ENCODE peak calls at places on chromosome 13, in nine cellular contexts. A is fibroblast of lung, I is AG10803, N is right lobe of liver, T is lung, Y is left lung, W is bronchial epithelial cell, D is cardiac fibroblast, V is PC-3. H is an unnamed sample.

GRCh38 chr13:90185734-90186133 is 1161.8 kb upstream of the MIR17HG start:
- DNase-seq in D (no peak), A (no peak), V (peak; percentile 41), N (no peak), Y (no peak), W (peak; percentile 59), T (no peak), I (no peak), H (no peak)

GRCh38 chr13:108070925-108071324 is 144.4 kb downstream of the LIG4 start:
- DNase-seq in T (no peak), W (no peak), N (no peak), I (no peak), A (no peak), V (no peak), Y (no peak), D (no peak), H (no peak)

GRCh38 chr13:67549331-67549730 is 319.2 kb upstream of the PCDH9 start:
- DNase-seq in T (no peak), V (peak; percentile 50), A (peak; percentile 99), D (peak; percentile 23), N (no peak), I (peak; percentile 23), Y (no peak), W (peak; percentile 3), H (no peak)

GRCh38 chr13:73717632-73718031 is 416.6 kb downstream of the KLF12 start:
- DNase-seq in I (no peak), A (peak; percentile 81), N (no peak), D (peak; percentile 27), Y (no peak), W (peak; percentile 73), T (no peak), V (peak; percentile 45), H (no peak)

GRCh38 chr13:28423010-28423409 is 71.9 kb downstream of the FLT1 start:
- DNase-seq in V (no peak), A (no peak), N (peak; percentile 54), T (peak; percentile 47), D (no peak), W (no peak), I (no peak), Y (peak; percentile 79), H (no peak)

GRCh38 chr13:100513987-100514670 is 74.5 kb downstream of the GGACT start:
- DNase-seq in I (peak; percentile 46), T (no peak), D (peak; percentile 38), A (peak; percentile 27), W (no peak), Y (no peak), N (no peak), V (peak; percentile 9), H (no peak)

GRCh38 chr13:38176664-38177063 is 173.0 kb upstream of the UFM1 start:
- DNase-seq in I (no peak), D (no peak), Y (no peak), A (no peak), N (no peak), W (no peak), T (no peak), V (no peak), H (no peak)

GRCh38 chr13:45362939-45363338 is 22.0 kb upstream of the TPT1 start:
- DNase-seq in T (no peak), I (no peak), N (no peak), D (no peak), V (no peak), Y (no peak), W (no peak), A (no peak), H (no peak)

GRCh38 chr13:26445092-26445491 is 112.4 kb upstream of the WASF3 start:
- DNase-seq in Y (no peak), V (no peak), A (no peak), D (no peak), T (no peak), N (no peak), W (no peak), I (no peak), H (no peak)

GRCh38 chr13:105219636-105220035 is 1315.8 kb downstream of the EFNB2 start:
- DNase-seq in A (peak; percentile 58), Y (no peak), V (no peak), T (no peak), N (no peak), W (peak; percentile 10), I (no peak), D (no peak), H (no peak)

GRCh38 chr13:35146686-35147085 is 204.6 kb downstream of the NBEA start:
- DNase-seq in T (no peak), V (no peak), Y (no peak), A (peak; percentile 59), I (no peak), N (no peak), D (no peak), W (no peak), H (no peak)

GRCh38 chr13:112688560-112689497 is 1.0 kb upstream of the ATP11A start:
- DNase-seq in D (no peak), A (no peak), T (peak; percentile 90), W (no peak), N (no peak), V (no peak), I (peak; percentile 4), Y (peak; percentile 80), H (peak; percentile 49)

DNA sequence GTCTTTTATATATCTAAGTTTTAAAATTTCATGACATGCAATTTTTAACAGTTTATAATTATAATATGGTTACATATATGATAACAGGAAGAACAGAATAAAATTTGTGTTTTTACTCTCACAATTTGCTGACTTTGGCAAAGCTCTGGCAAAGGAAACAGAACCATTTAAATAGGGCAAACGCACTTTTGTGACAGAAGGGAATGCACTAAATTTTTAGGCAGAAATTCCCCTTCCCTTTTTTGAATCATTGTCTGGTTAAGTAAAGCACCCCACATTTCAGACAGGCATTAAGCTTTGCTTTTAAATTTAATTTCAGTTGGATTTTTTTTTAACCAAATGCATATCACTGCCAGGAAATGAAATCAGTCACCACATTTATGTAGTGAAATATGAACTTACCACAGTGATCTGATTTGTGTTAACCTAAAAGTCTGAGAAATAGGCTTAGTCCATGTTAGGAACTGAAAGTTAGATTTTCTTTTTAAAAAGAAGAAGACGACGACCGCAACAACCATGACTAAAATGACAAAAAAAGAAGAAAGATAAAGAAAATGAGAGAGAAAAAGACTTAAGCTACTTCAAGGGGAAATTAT is 10.8 kb downstream of the GPR183 start:
- DNase-seq in Y (no peak), I (no peak), N (no peak), A (peak; percentile 31), T (no peak), D (no peak), W (no peak), V (no peak), H (no peak)
- TF ChIP-seq CTCF in Y (no peak), I (no peak), N (no peak), A (no peak), T (no peak), D (no peak), W (no peak), V (no peak), H (no peak)

DNA sequence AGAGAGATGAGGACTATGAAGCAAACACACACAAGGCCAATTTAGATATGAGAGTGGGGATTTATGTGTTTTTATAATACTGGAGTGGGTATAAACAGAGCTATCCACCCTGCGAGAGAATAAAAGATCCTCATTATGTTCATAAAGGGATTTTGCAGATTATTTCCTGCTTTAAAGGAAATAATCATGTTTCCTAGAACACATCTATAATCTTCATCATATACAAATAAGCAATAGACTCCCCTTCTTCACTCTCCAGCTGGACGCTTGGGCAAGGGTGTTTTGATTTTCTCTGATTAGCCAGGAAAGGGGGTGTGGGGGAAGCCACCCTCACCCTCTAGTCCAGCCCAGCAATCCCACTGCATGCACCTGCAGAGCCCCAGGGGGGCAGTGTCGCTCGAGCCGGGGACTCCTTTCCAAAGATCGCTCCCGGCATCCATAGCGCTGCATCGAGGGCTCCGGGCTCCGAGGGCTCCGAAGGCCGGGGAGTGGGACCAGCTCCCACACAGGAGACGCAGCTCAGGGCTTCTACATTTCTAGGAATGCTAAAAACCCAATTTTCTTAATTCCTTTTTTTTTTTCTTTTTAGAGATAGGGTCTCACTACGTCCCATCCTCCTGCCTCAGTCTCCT is 38.6 kb downstream of the LATS2 start:
- DNase-seq in V (no peak), D (no peak), T (no peak), A (no peak), I (no peak), N (peak; percentile 21), W (no peak), Y (no peak), H (no peak)
- TF ChIP-seq CTCF in V (no peak), D (no peak), T (no peak), A (no peak), I (no peak), N (no peak), W (no peak), Y (no peak), H (no peak)

GRCh38 chr13:22757530-22758120 is 423.2 kb upstream of the SGCG start:
- DNase-seq in T (no peak), N (no peak), Y (no peak), V (peak; percentile 9), I (peak; percentile 2), D (peak; percentile 20), A (no peak), W (peak; percentile 9), H (no peak)
- TF ChIP-seq CTCF in T (peak; percentile 2), N (peak; percentile 43), Y (no peak), V (peak; percentile 62), I (peak; percentile 35), D (no peak), A (peak; percentile 12), W (no peak), H (peak; percentile 56)

DNA sequence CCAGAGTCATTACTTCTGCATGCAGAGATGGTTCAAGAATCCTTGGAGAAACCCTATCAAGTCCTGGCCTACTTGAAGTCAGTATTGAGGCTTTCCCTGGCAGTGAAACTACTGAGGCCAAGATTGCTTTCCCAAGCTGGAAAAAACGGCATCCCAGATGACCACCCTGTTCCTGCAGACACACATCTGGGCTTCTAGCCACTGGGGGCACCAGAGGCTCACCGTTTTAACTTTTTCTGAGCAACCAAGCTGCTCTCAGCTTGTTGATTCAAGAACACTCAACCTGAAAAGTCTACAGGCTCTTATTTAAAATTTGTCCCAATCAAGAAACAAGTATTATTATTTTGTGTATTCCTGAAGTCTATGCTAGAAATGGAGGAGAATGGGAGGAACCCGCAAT is 66.6 kb downstream of the SPRYD7 start:
- DNase-seq in N (no peak), I (peak; percentile 8), V (peak; percentile 15), T (no peak), A (peak; percentile 20), Y (no peak), W (peak; percentile 7), D (peak; percentile 57), H (no peak)
- TF ChIP-seq CTCF in N (peak; percentile 44), I (peak; percentile 38), V (peak; percentile 30), T (no peak), A (peak; percentile 27), Y (no peak), W (no peak), D (peak; percentile 53), H (no peak)

GRCh38 chr13:106238690-106239089 is 296.8 kb downstream of the EFNB2 start:
- DNase-seq in N (no peak), I (no peak), A (no peak), W (no peak), T (no peak), V (no peak), Y (no peak), D (no peak), H (no peak)
- TF ChIP-seq CTCF in N (no peak), I (no peak), A (no peak), W (no peak), T (no peak), V (no peak), Y (no peak), D (no peak), H (no peak)